ENCODE peak calls at places on chromosome 18, in six cellular contexts. One of them, this sample, is unnamed.

GRCh38 chr18:3995476-3996102 is 459.5 kb downstream of the DLGAP1 start:
- DNase-seq in stromal cell of bone marrow: peak; percentile 23
- DNase-seq in T-helper 9 cell: peak; percentile 28
- DNase-seq in activated T-helper 1 cell treated with Interleukin-2 at 50 U/mL for 16 hours: no peak
- DNase-seq in amniotic stem cell: peak; percentile 60
- DNase-seq in frontal cortex: no peak
- DNase-seq in this sample: no peak

GRCh38 chr18:62555135-62555534 is 32.3 kb downstream of the ZCCHC2 start:
- DNase-seq in stromal cell of bone marrow: peak; percentile 1
- DNase-seq in T-helper 9 cell: no peak
- DNase-seq in activated T-helper 1 cell treated with Interleukin-2 at 50 U/mL for 16 hours: no peak
- DNase-seq in amniotic stem cell: no peak
- DNase-seq in frontal cortex: no peak
- DNase-seq in this sample: no peak

GRCh38 chr18:13612111-13612997 is 114.0 kb downstream of the FAM210A start:
- DNase-seq in stromal cell of bone marrow: no peak
- DNase-seq in T-helper 9 cell: peak; percentile 68
- DNase-seq in activated T-helper 1 cell treated with Interleukin-2 at 50 U/mL for 16 hours: peak; percentile 63
- DNase-seq in amniotic stem cell: no peak
- DNase-seq in frontal cortex: no peak
- DNase-seq in this sample: peak; percentile 74

GRCh38 chr18:58496937-58497336 is 132.0 kb downstream of the ALPK2 start:
- DNase-seq in stromal cell of bone marrow: no peak
- DNase-seq in T-helper 9 cell: no peak
- DNase-seq in activated T-helper 1 cell treated with Interleukin-2 at 50 U/mL for 16 hours: no peak
- DNase-seq in amniotic stem cell: no peak
- DNase-seq in frontal cortex: no peak
- DNase-seq in this sample: no peak

GRCh38 chr18:41870817-41871216 is 84.2 kb upstream of the PIK3C3 start:
- DNase-seq in stromal cell of bone marrow: no peak
- DNase-seq in T-helper 9 cell: no peak
- DNase-seq in activated T-helper 1 cell treated with Interleukin-2 at 50 U/mL for 16 hours: no peak
- DNase-seq in amniotic stem cell: no peak
- DNase-seq in frontal cortex: no peak
- DNase-seq in this sample: no peak

GRCh38 chr18:28236487-28236886 is 59.6 kb upstream of the CDH2 start:
- DNase-seq in stromal cell of bone marrow: no peak
- DNase-seq in T-helper 9 cell: no peak
- DNase-seq in activated T-helper 1 cell treated with Interleukin-2 at 50 U/mL for 16 hours: no peak
- DNase-seq in amniotic stem cell: no peak
- DNase-seq in frontal cortex: no peak
- DNase-seq in this sample: no peak

GRCh38 chr18:59570101-59570875 is 126.9 kb downstream of the CCBE1 start:
- DNase-seq in stromal cell of bone marrow: no peak
- DNase-seq in T-helper 9 cell: no peak
- DNase-seq in activated T-helper 1 cell treated with Interleukin-2 at 50 U/mL for 16 hours: no peak
- DNase-seq in amniotic stem cell: no peak
- DNase-seq in frontal cortex: no peak
- DNase-seq in this sample: no peak

GRCh38 chr18:67973916-67974315 is 457.4 kb upstream of the DSEL start:
- DNase-seq in stromal cell of bone marrow: no peak
- DNase-seq in T-helper 9 cell: no peak
- DNase-seq in activated T-helper 1 cell treated with Interleukin-2 at 50 U/mL for 16 hours: no peak
- DNase-seq in amniotic stem cell: no peak
- DNase-seq in frontal cortex: no peak
- DNase-seq in this sample: no peak

GRCh38 chr18:9569178-9569577 is 45.2 kb downstream of the PPP4R1 start:
- DNase-seq in stromal cell of bone marrow: no peak
- DNase-seq in T-helper 9 cell: no peak
- DNase-seq in activated T-helper 1 cell treated with Interleukin-2 at 50 U/mL for 16 hours: no peak
- DNase-seq in amniotic stem cell: no peak
- DNase-seq in frontal cortex: no peak
- DNase-seq in this sample: no peak

GRCh38 chr18:79497638-79498081 is 101.9 kb downstream of the NFATC1 start:
- DNase-seq in stromal cell of bone marrow: no peak
- DNase-seq in T-helper 9 cell: no peak
- DNase-seq in activated T-helper 1 cell treated with Interleukin-2 at 50 U/mL for 16 hours: no peak
- DNase-seq in amniotic stem cell: no peak
- DNase-seq in frontal cortex: no peak
- DNase-seq in this sample: no peak

GRCh38 chr18:79395308-79395640 is 456 bp upstream of the NFATC1 start:
- DNase-seq in stromal cell of bone marrow: no peak
- DNase-seq in T-helper 9 cell: no peak
- DNase-seq in activated T-helper 1 cell treated with Interleukin-2 at 50 U/mL for 16 hours: no peak
- DNase-seq in amniotic stem cell: no peak
- DNase-seq in frontal cortex: no peak
- DNase-seq in this sample: no peak

GRCh38 chr18:44729631-44730101 is 49.0 kb downstream of the SETBP1 start:
- DNase-seq in stromal cell of bone marrow: peak; percentile 31
- DNase-seq in T-helper 9 cell: no peak
- DNase-seq in activated T-helper 1 cell treated with Interleukin-2 at 50 U/mL for 16 hours: no peak
- DNase-seq in amniotic stem cell: no peak
- DNase-seq in frontal cortex: no peak
- DNase-seq in this sample: no peak

GRCh38 chr18:26003817-26004216 is 86.6 kb downstream of the SS18 start:
- DNase-seq in stromal cell of bone marrow: no peak
- DNase-seq in T-helper 9 cell: no peak
- DNase-seq in activated T-helper 1 cell treated with Interleukin-2 at 50 U/mL for 16 hours: no peak
- DNase-seq in amniotic stem cell: no peak
- DNase-seq in frontal cortex: no peak
- DNase-seq in this sample: no peak

GRCh38 chr18:21330122-21330701 is 88.2 kb downstream of the GREB1L start:
- DNase-seq in stromal cell of bone marrow: peak; percentile 43
- DNase-seq in T-helper 9 cell: no peak
- DNase-seq in activated T-helper 1 cell treated with Interleukin-2 at 50 U/mL for 16 hours: no peak
- DNase-seq in amniotic stem cell: no peak
- DNase-seq in frontal cortex: no peak
- DNase-seq in this sample: no peak

GRCh38 chr18:57542126-57542525 is 44.4 kb downstream of the FECH start:
- DNase-seq in stromal cell of bone marrow: peak; percentile 61
- DNase-seq in T-helper 9 cell: no peak
- DNase-seq in activated T-helper 1 cell treated with Interleukin-2 at 50 U/mL for 16 hours: no peak
- DNase-seq in amniotic stem cell: peak; percentile 21
- DNase-seq in frontal cortex: no peak
- DNase-seq in this sample: no peak

GRCh38 chr18:35514283-35514682 is 16.5 kb upstream of the INO80C start:
- DNase-seq in stromal cell of bone marrow: no peak
- DNase-seq in T-helper 9 cell: no peak
- DNase-seq in activated T-helper 1 cell treated with Interleukin-2 at 50 U/mL for 16 hours: no peak
- DNase-seq in amniotic stem cell: no peak
- DNase-seq in frontal cortex: no peak
- DNase-seq in this sample: no peak

GRCh38 chr18:22398464-22398863 is 19.3 kb downstream of the CTAGE1 start:
- DNase-seq in stromal cell of bone marrow: no peak
- DNase-seq in T-helper 9 cell: no peak
- DNase-seq in activated T-helper 1 cell treated with Interleukin-2 at 50 U/mL for 16 hours: no peak
- DNase-seq in amniotic stem cell: no peak
- DNase-seq in frontal cortex: no peak
- DNase-seq in this sample: no peak

GRCh38 chr18:58507881-58508280 is 121.0 kb downstream of the ALPK2 start:
- DNase-seq in stromal cell of bone marrow: no peak
- DNase-seq in T-helper 9 cell: no peak
- DNase-seq in activated T-helper 1 cell treated with Interleukin-2 at 50 U/mL for 16 hours: no peak
- DNase-seq in amniotic stem cell: no peak
- DNase-seq in frontal cortex: no peak
- DNase-seq in this sample: no peak

GRCh38 chr18:21327101-21327500 is 85.1 kb downstream of the GREB1L start:
- DNase-seq in stromal cell of bone marrow: no peak
- DNase-seq in T-helper 9 cell: no peak
- DNase-seq in activated T-helper 1 cell treated with Interleukin-2 at 50 U/mL for 16 hours: no peak
- DNase-seq in amniotic stem cell: no peak
- DNase-seq in frontal cortex: no peak
- DNase-seq in this sample: no peak

GRCh38 chr18:55150001-55150400 is 190.7 kb upstream of the CCDC68 start:
- DNase-seq in stromal cell of bone marrow: no peak
- DNase-seq in T-helper 9 cell: no peak
- DNase-seq in activated T-helper 1 cell treated with Interleukin-2 at 50 U/mL for 16 hours: no peak
- DNase-seq in amniotic stem cell: no peak
- DNase-seq in frontal cortex: no peak
- DNase-seq in this sample: no peak

GRCh38 chr18:75809392-75809791 is 381.9 kb upstream of the SMIM21 start:
- DNase-seq in stromal cell of bone marrow: no peak
- DNase-seq in T-helper 9 cell: no peak
- DNase-seq in activated T-helper 1 cell treated with Interleukin-2 at 50 U/mL for 16 hours: no peak
- DNase-seq in amniotic stem cell: no peak
- DNase-seq in frontal cortex: no peak
- DNase-seq in this sample: no peak

GRCh38 chr18:70376914-70377258 is 88.0 kb downstream of the SOCS6 start:
- DNase-seq in stromal cell of bone marrow: no peak
- DNase-seq in T-helper 9 cell: no peak
- DNase-seq in activated T-helper 1 cell treated with Interleukin-2 at 50 U/mL for 16 hours: no peak
- DNase-seq in amniotic stem cell: no peak
- DNase-seq in frontal cortex: no peak
- DNase-seq in this sample: no peak

GRCh38 chr18:34153711-34154110 is 71.0 kb downstream of the NOL4 start:
- DNase-seq in stromal cell of bone marrow: peak; percentile 6
- DNase-seq in T-helper 9 cell: no peak
- DNase-seq in activated T-helper 1 cell treated with Interleukin-2 at 50 U/mL for 16 hours: no peak
- DNase-seq in amniotic stem cell: no peak
- DNase-seq in frontal cortex: no peak
- DNase-seq in this sample: no peak

GRCh38 chr18:9380571-9381390 is 46.2 kb downstream of the TWSG1 start:
- DNase-seq in stromal cell of bone marrow: peak; percentile 6
- DNase-seq in T-helper 9 cell: no peak
- DNase-seq in activated T-helper 1 cell treated with Interleukin-2 at 50 U/mL for 16 hours: no peak
- DNase-seq in amniotic stem cell: no peak
- DNase-seq in frontal cortex: no peak
- DNase-seq in this sample: no peak

GRCh38 chr18:57833441-57834101 is 30.5 kb upstream of the ATP8B1 start:
- DNase-seq in stromal cell of bone marrow: no peak
- DNase-seq in T-helper 9 cell: no peak
- DNase-seq in activated T-helper 1 cell treated with Interleukin-2 at 50 U/mL for 16 hours: no peak
- DNase-seq in amniotic stem cell: no peak
- DNase-seq in frontal cortex: no peak
- DNase-seq in this sample: no peak

GRCh38 chr18:72460210-72460680 is 83.9 kb downstream of the CBLN2 start:
- DNase-seq in stromal cell of bone marrow: no peak
- DNase-seq in T-helper 9 cell: no peak
- DNase-seq in activated T-helper 1 cell treated with Interleukin-2 at 50 U/mL for 16 hours: no peak
- DNase-seq in amniotic stem cell: no peak
- DNase-seq in frontal cortex: no peak
- DNase-seq in this sample: no peak

GRCh38 chr18:11512096-11513030 is 97.0 kb upstream of the SLC35G4 start:
- DNase-seq in stromal cell of bone marrow: no peak
- DNase-seq in T-helper 9 cell: no peak
- DNase-seq in activated T-helper 1 cell treated with Interleukin-2 at 50 U/mL for 16 hours: no peak
- DNase-seq in amniotic stem cell: no peak
- DNase-seq in frontal cortex: no peak
- DNase-seq in this sample: no peak

GRCh38 chr18:9364242-9364641 is 29.7 kb downstream of the TWSG1 start:
- DNase-seq in stromal cell of bone marrow: no peak
- DNase-seq in T-helper 9 cell: no peak
- DNase-seq in activated T-helper 1 cell treated with Interleukin-2 at 50 U/mL for 16 hours: no peak
- DNase-seq in amniotic stem cell: no peak
- DNase-seq in frontal cortex: no peak
- DNase-seq in this sample: no peak

GRCh38 chr18:76430636-76431035 is 64.4 kb downstream of the ZNF516 start:
- DNase-seq in stromal cell of bone marrow: no peak
- DNase-seq in T-helper 9 cell: no peak
- DNase-seq in activated T-helper 1 cell treated with Interleukin-2 at 50 U/mL for 16 hours: no peak
- DNase-seq in amniotic stem cell: no peak
- DNase-seq in frontal cortex: no peak
- DNase-seq in this sample: no peak

GRCh38 chr18:49006641-49007136 is 55.9 kb upstream of the SMAD7 start:
- DNase-seq in stromal cell of bone marrow: no peak
- DNase-seq in T-helper 9 cell: no peak
- DNase-seq in activated T-helper 1 cell treated with Interleukin-2 at 50 U/mL for 16 hours: no peak
- DNase-seq in amniotic stem cell: no peak
- DNase-seq in frontal cortex: no peak
- DNase-seq in this sample: no peak

GRCh38 chr18:41357708-41358107 is 597.3 kb upstream of the PIK3C3 start:
- DNase-seq in stromal cell of bone marrow: no peak
- DNase-seq in T-helper 9 cell: no peak
- DNase-seq in activated T-helper 1 cell treated with Interleukin-2 at 50 U/mL for 16 hours: no peak
- DNase-seq in amniotic stem cell: no peak
- DNase-seq in frontal cortex: no peak
- DNase-seq in this sample: no peak

GRCh38 chr18:62991959-62992358 is 276.6 kb downstream of the PHLPP1 start:
- DNase-seq in stromal cell of bone marrow: no peak
- DNase-seq in T-helper 9 cell: no peak
- DNase-seq in activated T-helper 1 cell treated with Interleukin-2 at 50 U/mL for 16 hours: no peak
- DNase-seq in amniotic stem cell: no peak
- DNase-seq in frontal cortex: no peak
- DNase-seq in this sample: no peak

GRCh38 chr18:48983793-48984437 is 33.1 kb upstream of the SMAD7 start:
- DNase-seq in stromal cell of bone marrow: no peak
- DNase-seq in T-helper 9 cell: no peak
- DNase-seq in activated T-helper 1 cell treated with Interleukin-2 at 50 U/mL for 16 hours: no peak
- DNase-seq in amniotic stem cell: no peak
- DNase-seq in frontal cortex: no peak
- DNase-seq in this sample: no peak

GRCh38 chr18:68428026-68428425 is 286.9 kb downstream of the TMX3 start:
- DNase-seq in stromal cell of bone marrow: peak; percentile 74
- DNase-seq in T-helper 9 cell: no peak
- DNase-seq in activated T-helper 1 cell treated with Interleukin-2 at 50 U/mL for 16 hours: no peak
- DNase-seq in amniotic stem cell: no peak
- DNase-seq in frontal cortex: no peak
- DNase-seq in this sample: no peak

GRCh38 chr18:13973061-13973460 is 57.7 kb upstream of the MC2R start:
- DNase-seq in stromal cell of bone marrow: no peak
- DNase-seq in T-helper 9 cell: no peak
- DNase-seq in activated T-helper 1 cell treated with Interleukin-2 at 50 U/mL for 16 hours: no peak
- DNase-seq in amniotic stem cell: no peak
- DNase-seq in frontal cortex: no peak
- DNase-seq in this sample: no peak

GRCh38 chr18:58668897-58669296 is 2.4 kb upstream of the MALT1 start:
- DNase-seq in stromal cell of bone marrow: no peak
- DNase-seq in T-helper 9 cell: no peak
- DNase-seq in activated T-helper 1 cell treated with Interleukin-2 at 50 U/mL for 16 hours: no peak
- DNase-seq in amniotic stem cell: no peak
- DNase-seq in frontal cortex: no peak
- DNase-seq in this sample: no peak

GRCh38 chr18:44079602-44080001 is 601.1 kb upstream of the SETBP1 start:
- DNase-seq in stromal cell of bone marrow: peak; percentile 27
- DNase-seq in T-helper 9 cell: no peak
- DNase-seq in activated T-helper 1 cell treated with Interleukin-2 at 50 U/mL for 16 hours: no peak
- DNase-seq in amniotic stem cell: peak; percentile 37
- DNase-seq in frontal cortex: no peak
- DNase-seq in this sample: no peak

GRCh38 chr18:9916067-9916684 is 2.4 kb downstream of the VAPA start:
- DNase-seq in stromal cell of bone marrow: peak; percentile 17
- DNase-seq in T-helper 9 cell: no peak
- DNase-seq in activated T-helper 1 cell treated with Interleukin-2 at 50 U/mL for 16 hours: no peak
- DNase-seq in amniotic stem cell: no peak
- DNase-seq in frontal cortex: no peak
- DNase-seq in this sample: no peak

This sample was measured in activated effector memory CD4-positive, alpha-beta T cell treated with Interleukin-2 at 50 U/mL for 16 hours.